ENCODE peak calls at places on chromosomes 6 and 20, in nine cellular contexts. One of them, this sample, is unnamed. For H3K4me1, the result is how much of the 10 kb centered on the place peaks cover.

GRCh38 chr20:57656252-57656820 is 36.1 kb upstream of the ZBP1 start:
- DNase-seq in adrenal gland: no peak
- DNase-seq in stomach: peak
- DNase-seq in mammary epithelial cell: no peak
- DNase-seq in NT2/D1: no peak
- DNase-seq in foreskin keratinocyte: no peak
- DNase-seq in aorta: peak
- DNase-seq in endodermal cell: peak
- DNase-seq in left ventricle myocardium inferior: no peak
- DNase-seq in this sample: peak

GRCh38 chr20:49112596-49113274 is 66.6 kb downstream of the CSE1L start:
- DNase-seq in NT2/D1: no peak
- DNase-seq in mammary epithelial cell: no peak
- DNase-seq in stomach: no peak
- DNase-seq in left ventricle myocardium inferior: no peak
- DNase-seq in foreskin keratinocyte: no peak
- DNase-seq in endodermal cell: no peak
- DNase-seq in adrenal gland: no peak
- DNase-seq in aorta: no peak
- DNase-seq in this sample: no peak

GRCh38 chr6:101607286-101607685 is 213.8 kb downstream of the GRIK2 start:
- DNase-seq in NT2/D1: no peak
- DNase-seq in aorta: no peak
- DNase-seq in endodermal cell: no peak
- DNase-seq in stomach: no peak
- DNase-seq in left ventricle myocardium inferior: no peak
- DNase-seq in mammary epithelial cell: no peak
- DNase-seq in adrenal gland: no peak
- DNase-seq in foreskin keratinocyte: no peak
- DNase-seq in this sample: no peak

GRCh38 chr6:87146363-87146762 is 9.0 kb upstream of the ZNF292 start:
- DNase-seq in adrenal gland: no peak
- DNase-seq in stomach: no peak
- DNase-seq in aorta: no peak
- DNase-seq in mammary epithelial cell: no peak
- DNase-seq in foreskin keratinocyte: no peak
- DNase-seq in endodermal cell: no peak
- DNase-seq in NT2/D1: no peak
- DNase-seq in left ventricle myocardium inferior: no peak
- DNase-seq in this sample: no peak

GRCh38 chr20:46642944-46643343 is 8.3 kb downstream of the SLC13A3 start:
- DNase-seq in NT2/D1: no peak
- DNase-seq in aorta: no peak
- DNase-seq in mammary epithelial cell: no peak
- DNase-seq in endodermal cell: no peak
- DNase-seq in adrenal gland: no peak
- DNase-seq in stomach: no peak
- DNase-seq in left ventricle myocardium inferior: no peak
- DNase-seq in foreskin keratinocyte: no peak
- DNase-seq in this sample: no peak

GRCh38 chr20:56689318-56689717 is 60.2 kb downstream of the TFAP2C start:
- DNase-seq in adrenal gland: no peak
- DNase-seq in stomach: no peak
- DNase-seq in left ventricle myocardium inferior: no peak
- DNase-seq in foreskin keratinocyte: peak
- DNase-seq in endodermal cell: no peak
- DNase-seq in mammary epithelial cell: peak
- DNase-seq in aorta: no peak
- DNase-seq in NT2/D1: no peak
- DNase-seq in this sample: no peak

GRCh38 chr6:151858294-151858693 is 50.8 kb downstream of the ESR1 start:
- DNase-seq in endodermal cell: no peak
- DNase-seq in adrenal gland: peak
- DNase-seq in foreskin keratinocyte: no peak
- DNase-seq in aorta: no peak
- DNase-seq in left ventricle myocardium inferior: no peak
- DNase-seq in stomach: no peak
- DNase-seq in NT2/D1: no peak
- DNase-seq in mammary epithelial cell: no peak
- DNase-seq in this sample: no peak

GRCh38 chr6:5522147-5522546 is 260.8 kb downstream of the FARS2 start:
- DNase-seq in adrenal gland: no peak
- DNase-seq in foreskin keratinocyte: no peak
- DNase-seq in aorta: no peak
- DNase-seq in left ventricle myocardium inferior: no peak
- DNase-seq in NT2/D1: no peak
- DNase-seq in stomach: no peak
- DNase-seq in endodermal cell: no peak
- DNase-seq in mammary epithelial cell: no peak
- DNase-seq in this sample: no peak

GRCh38 chr20:44800398-44801046 is 9.8 kb downstream of the RIMS4 start:
- DNase-seq in left ventricle myocardium inferior: no peak
- DNase-seq in NT2/D1: no peak
- DNase-seq in foreskin keratinocyte: no peak
- DNase-seq in stomach: no peak
- DNase-seq in adrenal gland: no peak
- DNase-seq in mammary epithelial cell: no peak
- DNase-seq in aorta: no peak
- DNase-seq in endodermal cell: peak
- DNase-seq in this sample: no peak

GRCh38 chr20:621115-621756 is 11.1 kb upstream of the TCF15 start:
- DNase-seq in aorta: no peak
- DNase-seq in left ventricle myocardium inferior: no peak
- DNase-seq in stomach: no peak
- DNase-seq in mammary epithelial cell: no peak
- DNase-seq in endodermal cell: no peak
- DNase-seq in foreskin keratinocyte: peak
- DNase-seq in adrenal gland: no peak
- DNase-seq in NT2/D1: peak
- DNase-seq in this sample: no peak

GRCh38 chr6:18386302-18386976 is 711 bp upstream of the RNF144B start:
- DNase-seq in foreskin keratinocyte: no peak
- DNase-seq in stomach: peak
- DNase-seq in aorta: peak
- DNase-seq in endodermal cell: no peak
- DNase-seq in NT2/D1: no peak
- DNase-seq in mammary epithelial cell: no peak
- DNase-seq in left ventricle myocardium inferior: no peak
- DNase-seq in adrenal gland: peak
- DNase-seq in this sample: no peak

GRCh38 chr6:1836690-1837089 is 227.0 kb downstream of the FOXC1 start:
- DNase-seq in endodermal cell: no peak
- DNase-seq in foreskin keratinocyte: no peak
- DNase-seq in left ventricle myocardium inferior: no peak
- DNase-seq in NT2/D1: no peak
- DNase-seq in aorta: no peak
- DNase-seq in stomach: no peak
- DNase-seq in mammary epithelial cell: no peak
- DNase-seq in adrenal gland: no peak
- DNase-seq in this sample: no peak

GRCh38 chr6:36358235-36358915 is 21.7 kb upstream of the BNIP5 start:
- DNase-seq in stomach: no peak
- DNase-seq in adrenal gland: no peak
- DNase-seq in aorta: peak
- DNase-seq in NT2/D1: no peak
- DNase-seq in foreskin keratinocyte: no peak
- DNase-seq in mammary epithelial cell: no peak
- DNase-seq in endodermal cell: no peak
- DNase-seq in left ventricle myocardium inferior: no peak
- DNase-seq in this sample: no peak

GRCh38 chr20:42494290-42494689 is 695.4 kb downstream of the PTPRT start:
- DNase-seq in endodermal cell: no peak
- DNase-seq in mammary epithelial cell: no peak
- DNase-seq in foreskin keratinocyte: peak
- DNase-seq in left ventricle myocardium inferior: no peak
- DNase-seq in stomach: no peak
- DNase-seq in NT2/D1: no peak
- DNase-seq in aorta: no peak
- DNase-seq in adrenal gland: no peak
- DNase-seq in this sample: no peak

GRCh38 chr6:165876568-165876967 is 213.5 kb upstream of the PDE10A start:
- DNase-seq in aorta: no peak
- DNase-seq in NT2/D1: no peak
- DNase-seq in stomach: no peak
- DNase-seq in foreskin keratinocyte: no peak
- DNase-seq in mammary epithelial cell: no peak
- DNase-seq in adrenal gland: peak
- DNase-seq in endodermal cell: no peak
- DNase-seq in left ventricle myocardium inferior: peak
- DNase-seq in this sample: no peak

GRCh38 chr20:57918546-57918945 is 208.7 kb upstream of the PMEPA1 start:
- DNase-seq in adrenal gland: no peak
- DNase-seq in left ventricle myocardium inferior: no peak
- DNase-seq in aorta: no peak
- DNase-seq in endodermal cell: no peak
- DNase-seq in foreskin keratinocyte: no peak
- DNase-seq in mammary epithelial cell: no peak
- DNase-seq in NT2/D1: no peak
- DNase-seq in stomach: no peak
- DNase-seq in this sample: no peak

DNA sequence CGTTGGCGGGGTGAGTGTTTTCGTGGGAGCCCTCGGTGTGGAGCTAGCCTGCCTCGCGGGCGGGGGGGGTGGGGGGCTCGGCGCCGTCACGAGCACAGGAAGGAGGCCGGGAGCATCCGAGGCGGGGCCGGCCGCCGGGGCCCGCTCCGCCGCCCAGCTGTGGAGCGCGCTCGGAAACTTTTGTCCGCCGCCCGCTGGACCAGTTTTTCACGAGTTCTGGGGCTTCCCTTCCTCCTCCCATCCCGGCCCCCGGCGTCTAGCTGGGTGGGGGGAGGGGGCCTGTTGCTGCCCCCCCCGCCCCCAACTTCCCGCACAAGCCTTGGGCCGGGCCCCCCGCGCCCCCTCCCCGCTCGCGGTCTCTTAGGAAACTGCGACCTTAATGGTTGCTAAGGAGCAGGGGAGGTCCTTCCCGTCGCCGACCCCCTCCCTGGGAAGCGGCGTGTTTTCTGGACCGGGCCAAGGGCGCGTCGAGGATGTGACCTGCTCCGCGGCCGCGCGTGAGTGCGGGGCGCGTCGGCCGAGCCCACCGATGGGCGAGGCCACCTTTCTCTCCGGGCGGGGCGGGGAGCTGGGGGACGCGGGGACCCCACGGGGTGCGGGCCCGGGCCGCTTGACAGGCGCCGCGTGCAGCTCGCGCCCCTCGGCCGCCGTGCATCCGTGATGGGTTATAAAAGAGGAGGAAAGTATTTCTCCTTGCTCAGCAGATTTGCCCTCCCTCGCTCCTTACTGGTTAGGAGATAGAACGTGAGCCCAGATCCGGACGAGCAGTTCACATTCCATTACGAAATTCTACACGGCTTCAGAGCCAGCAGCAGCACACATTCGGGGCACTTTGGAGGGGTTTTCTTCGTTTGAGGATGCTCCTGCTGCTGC is 1.4 kb downstream of the RREB1 start:
- DNase-seq in endodermal cell: peak
- DNase-seq in NT2/D1: no peak
- DNase-seq in left ventricle myocardium inferior: peak
- DNase-seq in adrenal gland: peak
- DNase-seq in aorta: peak
- DNase-seq in foreskin keratinocyte: peak
- DNase-seq in stomach: peak
- DNase-seq in mammary epithelial cell: peak
- DNase-seq in this sample: peak
- H3K4me1 ChIP-seq in endodermal cell: under half
- H3K4me1 ChIP-seq in NT2/D1: under half
- H3K4me1 ChIP-seq in left ventricle myocardium inferior: half or more
- H3K4me1 ChIP-seq in adrenal gland: under half
- H3K4me1 ChIP-seq in aorta: under half
- H3K4me1 ChIP-seq in foreskin keratinocyte: under half
- H3K4me1 ChIP-seq in stomach: under half
- H3K4me1 ChIP-seq in mammary epithelial cell: under half
- H3K4me1 ChIP-seq in this sample: under half

DNA sequence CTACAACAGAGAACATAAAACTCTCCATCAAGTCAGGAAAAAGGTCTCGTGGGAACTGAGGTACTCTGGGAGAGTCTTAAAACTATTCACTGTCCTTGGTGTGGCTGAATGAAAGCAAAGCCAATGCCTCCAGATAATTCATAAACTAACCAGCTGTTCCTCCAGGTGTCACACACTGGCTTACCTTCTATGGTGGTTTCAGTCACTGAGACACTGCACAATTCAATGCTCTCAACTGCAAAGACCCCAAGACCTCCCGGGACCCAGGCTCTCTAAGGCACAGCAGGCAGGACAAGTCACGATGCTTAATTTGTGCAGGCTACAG is 100.8 kb downstream of the GMPR start:
- DNase-seq in NT2/D1: no peak
- DNase-seq in left ventricle myocardium inferior: no peak
- DNase-seq in endodermal cell: no peak
- DNase-seq in foreskin keratinocyte: no peak
- DNase-seq in stomach: no peak
- DNase-seq in adrenal gland: no peak
- DNase-seq in mammary epithelial cell: no peak
- DNase-seq in aorta: no peak
- DNase-seq in this sample: no peak
- H3K4me1 ChIP-seq in NT2/D1: under half
- H3K4me1 ChIP-seq in left ventricle myocardium inferior: half or more
- H3K4me1 ChIP-seq in endodermal cell: under half
- H3K4me1 ChIP-seq in foreskin keratinocyte: under half
- H3K4me1 ChIP-seq in stomach: under half
- H3K4me1 ChIP-seq in adrenal gland: under half
- H3K4me1 ChIP-seq in mammary epithelial cell: half or more
- H3K4me1 ChIP-seq in aorta: under half
- H3K4me1 ChIP-seq in this sample: under half

GRCh38 chr6:41726876-41727275 is 8.5 kb downstream of the TFEB start:
- DNase-seq in mammary epithelial cell: no peak
- DNase-seq in foreskin keratinocyte: no peak
- DNase-seq in adrenal gland: no peak
- DNase-seq in endodermal cell: no peak
- DNase-seq in stomach: no peak
- DNase-seq in aorta: no peak
- DNase-seq in left ventricle myocardium inferior: no peak
- DNase-seq in NT2/D1: no peak
- DNase-seq in this sample: no peak
- H3K4me1 ChIP-seq in mammary epithelial cell: under half
- H3K4me1 ChIP-seq in foreskin keratinocyte: under half
- H3K4me1 ChIP-seq in adrenal gland: under half
- H3K4me1 ChIP-seq in endodermal cell: under half
- H3K4me1 ChIP-seq in stomach: half or more
- H3K4me1 ChIP-seq in aorta: under half
- H3K4me1 ChIP-seq in left ventricle myocardium inferior: half or more
- H3K4me1 ChIP-seq in NT2/D1: under half
- H3K4me1 ChIP-seq in this sample: under half

DNA sequence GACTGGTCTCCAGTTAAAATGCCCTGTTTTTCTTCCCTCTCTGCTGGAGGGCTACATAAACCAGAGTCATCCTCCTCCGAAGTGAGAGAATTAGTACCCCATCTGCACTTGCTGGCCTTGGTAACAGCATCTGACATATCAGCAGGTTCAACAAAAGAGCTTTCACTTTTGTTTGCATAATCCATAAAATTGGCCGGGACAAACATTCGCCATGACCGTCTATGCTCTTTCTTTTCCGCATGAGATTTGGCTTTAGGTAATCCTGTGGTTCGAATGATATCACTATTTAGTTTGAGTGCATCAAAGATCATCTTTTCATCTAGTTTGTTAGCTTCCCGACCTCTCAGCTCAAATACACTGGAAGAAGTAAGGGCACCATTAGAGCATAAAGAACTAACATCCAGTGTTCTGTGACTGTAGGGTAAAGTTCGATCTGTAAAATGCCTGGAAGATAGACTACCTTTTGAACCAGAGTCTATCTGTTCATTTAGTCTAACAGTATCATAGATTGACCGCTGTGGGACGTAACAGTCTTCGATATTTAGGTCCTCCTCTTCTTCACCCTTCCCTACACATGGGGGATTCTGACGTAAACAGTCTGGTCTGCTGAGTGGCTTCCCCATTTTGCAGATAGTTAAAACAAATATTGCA is 101.6 kb downstream of the DST start:
- DNase-seq in left ventricle myocardium inferior: no peak
- DNase-seq in NT2/D1: no peak
- DNase-seq in adrenal gland: peak
- DNase-seq in foreskin keratinocyte: no peak
- DNase-seq in stomach: no peak
- DNase-seq in mammary epithelial cell: no peak
- DNase-seq in endodermal cell: no peak
- DNase-seq in aorta: no peak
- DNase-seq in this sample: peak
- H3K4me1 ChIP-seq in left ventricle myocardium inferior: half or more
- H3K4me1 ChIP-seq in NT2/D1: under half
- H3K4me1 ChIP-seq in adrenal gland: under half
- H3K4me1 ChIP-seq in foreskin keratinocyte: under half
- H3K4me1 ChIP-seq in stomach: under half
- H3K4me1 ChIP-seq in mammary epithelial cell: under half
- H3K4me1 ChIP-seq in endodermal cell: under half
- H3K4me1 ChIP-seq in aorta: under half
- H3K4me1 ChIP-seq in this sample: under half